ENCODE peak calls at places on chromosome 2, in four cellular contexts. A is suprapubic skin, O is ovary, Z is lower leg skin. T is an unnamed sample.

GRCh38 chr2:95029898-95030341 is 4.4 kb downstream of the MAL start:
- DNase-seq in A (no peak), O (no peak), Z (no peak), T (no peak)

GRCh38 chr2:201254331-201254730 is 6.0 kb upstream of the CASP8 start:
- DNase-seq in A (no peak), O (no peak), Z (no peak), T (no peak)

GRCh38 chr2:203591642-203592041 is 56.5 kb upstream of the RAPH1 start:
- DNase-seq in A (no peak), O (no peak), Z (no peak), T (no peak)

GRCh38 chr2:29053680-29054400 is 20.5 kb downstream of the PCARE start:
- DNase-seq in A (no peak), O (peak), Z (no peak), T (no peak)

GRCh38 chr2:19474128-19474527 is 115.7 kb upstream of the OSR1 start:
- DNase-seq in A (peak), O (no peak), Z (no peak), T (no peak)

GRCh38 chr2:143901185-143901842 is 618.6 kb downstream of the ZEB2 start:
- DNase-seq in A (no peak), O (no peak), Z (no peak), T (no peak)

GRCh38 chr2:10319892-10320574 is 17.3 kb downstream of the HPCAL1 start:
- DNase-seq in A (no peak), O (no peak), Z (no peak), T (no peak)

GRCh38 chr2:235521844-235522243 is 28.0 kb downstream of the AGAP1 start:
- DNase-seq in A (no peak), O (no peak), Z (no peak), T (no peak)

GRCh38 chr2:128438586-128438985 is 119.9 kb upstream of the HS6ST1 start:
- DNase-seq in A (peak), O (no peak), Z (peak), T (peak)

GRCh38 chr2:239548491-239548890 is 147.7 kb upstream of the HDAC4 start:
- DNase-seq in A (no peak), O (no peak), Z (no peak), T (no peak)

GRCh38 chr2:103284750-103285149 is 522.9 kb downstream of the TMEM182 start:
- DNase-seq in A (no peak), O (no peak), Z (no peak), T (no peak)

GRCh38 chr2:130391058-130391871 is 35.4 kb downstream of the PTPN18 start:
- DNase-seq in A (peak), O (peak), Z (peak), T (peak)

GRCh38 chr2:86752934-86753333 is 32.8 kb downstream of the RMND5A start:
- DNase-seq in A (no peak), O (no peak), Z (no peak), T (no peak)

GRCh38 chr2:169694113-169694893 is at the start of the genes CFAP210 and PHOSPHO2:
- DNase-seq in A (peak), O (peak), Z (peak), T (peak)

GRCh38 chr2:95272299-95272751 is 1.9 kb upstream of the PROM2 start:
- DNase-seq in A (peak), O (peak), Z (peak), T (no peak)

GRCh38 chr2:53695586-53695985 is 72.0 kb upstream of the CHAC2 start:
- DNase-seq in A (no peak), O (no peak), Z (no peak), T (no peak)

GRCh38 chr2:237156131-237156856 is 70.6 kb downstream of the COPS8 start:
- DNase-seq in A (peak), O (peak), Z (peak), T (peak)

GRCh38 chr2:62740221-62740620 is 34.7 kb downstream of the EHBP1 start:
- DNase-seq in A (no peak), O (no peak), Z (no peak), T (no peak)

GRCh38 chr2:43184339-43184895 is 42.0 kb downstream of the ZFP36L2 start:
- DNase-seq in A (no peak), O (no peak), Z (no peak), T (no peak)

GRCh38 chr2:172427256-172427989 is at the start of gene ITGA6:
- DNase-seq in A (peak), O (peak), Z (peak), T (peak)

GRCh38 chr2:36696533-36696932 is at the start of gene VIT:
- DNase-seq in A (no peak), O (no peak), Z (no peak), T (no peak)

GRCh38 chr2:36697424-36698066 is 1.0 kb downstream of the VIT start:
- DNase-seq in A (no peak), O (no peak), Z (no peak), T (no peak)

GRCh38 chr2:36693825-36694224 is 2.7 kb upstream of the VIT start:
- DNase-seq in A (no peak), O (no peak), Z (peak), T (no peak)

GRCh38 chr2:36698978-36699377 is 2.5 kb downstream of the VIT start:
- DNase-seq in A (no peak), O (no peak), Z (peak), T (no peak)

GRCh38 chr2:36695746-36696415 is 626 bp upstream of the VIT start:
- DNase-seq in A (no peak), O (no peak), Z (no peak), T (no peak)
- TF ChIP-seq CTCF in A (peak), O (no peak), Z (no peak), T (peak)

DNA sequence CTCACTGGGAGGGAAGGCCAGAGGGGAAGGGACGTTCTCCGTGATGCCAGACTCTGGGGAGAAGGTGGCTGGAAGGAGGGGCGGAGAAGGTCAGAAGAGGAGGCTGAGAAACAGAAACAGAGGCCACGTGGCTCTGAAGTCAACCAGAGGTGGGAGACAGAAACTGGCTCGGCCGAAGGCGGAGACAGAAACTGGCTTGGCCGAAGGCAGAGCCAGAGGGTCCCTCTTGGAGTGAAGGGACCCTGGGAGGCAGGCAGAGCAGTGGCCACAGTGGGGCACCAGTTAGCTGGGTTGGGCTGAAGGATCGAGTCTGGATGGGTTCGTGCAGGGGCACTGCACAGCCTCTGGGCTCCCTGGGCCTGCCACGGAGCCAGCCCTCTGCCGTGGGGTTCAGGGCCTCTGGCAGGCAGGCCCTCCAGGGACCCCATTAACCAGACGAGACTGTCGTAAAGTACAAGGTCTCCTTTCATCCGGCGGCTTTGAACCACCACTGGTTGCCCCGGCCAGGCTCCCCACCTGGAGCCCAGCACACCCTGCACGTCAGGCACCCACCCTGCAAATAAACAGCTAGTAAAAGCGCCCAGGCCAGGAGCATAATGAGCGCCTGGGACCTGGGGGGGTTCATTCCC is 218.8 kb downstream of the DYSF start:
- DNase-seq in A (no peak), O (no peak), Z (peak), T (peak)
- TF ChIP-seq CTCF in A (no peak), O (no peak), Z (no peak), T (peak)

GRCh38 chr2:105517814-105518705 is 119.2 kb upstream of the FHL2 start:
- DNase-seq in A (no peak), O (peak), Z (no peak), T (no peak)

GRCh38 chr2:105521616-105522015 is 122.8 kb upstream of the FHL2 start:
- DNase-seq in A (no peak), O (no peak), Z (no peak), T (no peak)

GRCh38 chr2:105519516-105519915 is 120.7 kb upstream of the FHL2 start:
- DNase-seq in A (no peak), O (no peak), Z (no peak), T (no peak)

GRCh38 chr2:105521176-105521575 is 122.3 kb upstream of the FHL2 start:
- DNase-seq in A (no peak), O (no peak), Z (no peak), T (no peak)

GRCh38 chr2:105518897-105519296 is 120.0 kb upstream of the FHL2 start:
- DNase-seq in A (no peak), O (no peak), Z (no peak), T (no peak)
- TF ChIP-seq CTCF in A (no peak), O (no peak), Z (no peak), T (no peak)

GRCh38 chr2:134398300-134398699 is 144.4 kb downstream of the MGAT5 start:
- DNase-seq in A (no peak), O (no peak), Z (no peak), T (no peak)
- TF ChIP-seq CTCF in A (no peak), O (no peak), Z (no peak), T (no peak)

GRCh38 chr2:104518256-104518655 is 335.7 kb upstream of the POU3F3 start:
- DNase-seq in A (no peak), O (no peak), Z (no peak), T (no peak)

GRCh38 chr2:104523921-104524320 is 330.0 kb upstream of the POU3F3 start:
- DNase-seq in A (no peak), O (no peak), Z (no peak), T (no peak)

GRCh38 chr2:104521247-104521646 is 332.7 kb upstream of the POU3F3 start:
- DNase-seq in A (no peak), O (no peak), Z (no peak), T (no peak)
- TF ChIP-seq CTCF in A (no peak), O (no peak), Z (no peak), T (no peak)

DNA sequence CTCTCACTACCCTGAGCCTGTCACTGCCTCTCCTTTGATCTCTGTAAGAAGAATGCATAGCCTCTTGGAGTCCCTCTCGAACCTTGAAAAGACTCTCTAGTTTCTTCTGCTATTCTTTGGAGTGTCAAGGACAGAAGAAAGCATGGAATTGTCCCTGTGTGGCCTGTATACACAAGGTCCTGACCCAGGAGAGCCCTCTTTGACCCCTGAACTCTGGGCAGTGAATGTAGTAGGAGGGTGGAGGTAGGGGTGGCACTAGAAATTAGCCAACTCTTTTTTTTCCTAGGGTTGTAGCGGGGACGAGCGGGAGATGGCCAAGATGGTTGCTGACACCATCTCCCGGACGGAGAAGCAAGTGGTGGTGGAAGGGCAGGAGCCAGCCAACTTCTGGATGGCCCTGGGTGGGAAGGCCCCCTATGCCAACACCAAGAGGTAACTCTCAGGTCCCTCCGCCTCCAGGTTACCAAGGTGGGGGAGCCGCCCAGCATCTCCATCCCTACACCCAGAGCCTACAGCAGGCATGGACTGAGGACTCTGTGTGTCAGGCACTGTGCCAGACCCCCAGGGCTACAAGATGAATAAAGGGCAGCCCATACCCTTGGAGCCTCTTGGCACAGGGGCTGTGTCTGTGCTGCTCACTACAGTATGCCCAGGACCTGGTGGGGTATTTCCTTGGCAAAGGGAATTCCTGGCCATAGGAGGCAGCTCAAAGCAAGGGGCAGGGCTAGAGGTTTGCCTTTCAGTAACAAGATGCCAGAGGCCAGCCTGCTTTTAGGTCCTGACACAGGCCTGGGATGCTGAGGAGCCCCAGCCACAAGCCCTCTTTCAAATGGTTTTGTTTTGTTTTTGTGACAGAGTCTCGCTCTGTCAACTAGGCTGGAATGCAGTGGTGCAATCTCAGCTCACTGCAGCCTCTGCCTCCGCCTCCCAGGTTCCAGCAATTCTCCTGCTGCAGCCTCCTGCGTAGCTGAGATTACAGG is 16.4 kb downstream of the VIL1 start:
- DNase-seq in A (peak), O (no peak), Z (peak), T (no peak)
- TF ChIP-seq CTCF in A (no peak), O (no peak), Z (no peak), T (no peak)

GRCh38 chr2:150677561-150677960 is 190.1 kb upstream of the RND3 start:
- DNase-seq in A (no peak), O (no peak), Z (no peak), T (no peak)

GRCh38 chr2:150674283-150674682 is 186.8 kb upstream of the RND3 start:
- DNase-seq in A (no peak), O (no peak), Z (no peak), T (no peak)

GRCh38 chr2:150675807-150676206 is 188.3 kb upstream of the RND3 start:
- DNase-seq in A (no peak), O (no peak), Z (no peak), T (no peak)

GRCh38 chr2:150679456-150680120 is 192.1 kb upstream of the RND3 start:
- DNase-seq in A (no peak), O (no peak), Z (no peak), T (no peak)

DNA sequence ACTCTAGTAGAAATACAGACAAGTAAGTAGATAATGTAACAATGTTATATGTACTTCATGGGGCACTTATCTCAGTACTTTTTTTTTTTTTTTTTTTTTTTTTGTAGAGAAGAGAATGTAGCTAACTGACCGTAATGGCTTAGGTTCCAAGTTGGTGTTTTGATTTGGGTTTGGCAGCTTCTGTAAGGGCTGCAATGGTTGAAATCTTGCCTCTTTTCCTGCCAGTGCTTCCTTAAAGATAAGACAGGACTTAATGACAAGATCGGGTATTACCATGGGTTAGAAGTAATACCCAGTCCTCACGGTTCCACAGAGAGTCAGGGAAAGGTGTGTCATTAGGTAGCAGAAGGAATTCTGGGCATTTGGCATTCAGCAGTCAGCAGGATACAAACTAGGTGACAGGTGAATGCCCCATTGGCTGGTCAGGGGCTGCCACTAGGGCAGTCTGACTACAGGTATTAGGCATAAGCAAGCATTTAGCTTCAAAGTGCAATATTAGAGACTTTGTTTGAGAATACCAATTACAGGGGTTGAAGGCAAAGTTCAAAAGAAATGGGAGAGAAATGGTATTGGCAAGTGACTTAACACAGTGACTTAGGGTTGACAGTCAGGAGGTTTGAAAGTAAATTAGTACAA is 189.4 kb upstream of the RND3 start:
- DNase-seq in A (no peak), O (no peak), Z (no peak), T (no peak)
- TF ChIP-seq CTCF in A (no peak), O (no peak), Z (no peak), T (no peak)

GRCh38 chr2:73111300-73112025 is 1.3 kb downstream of the RAB11FIP5 start:
- DNase-seq in A (no peak), O (peak), Z (peak), T (no peak)

GRCh38 chr2:73112026-73112912 is 479 bp downstream of the RAB11FIP5 start:
- DNase-seq in A (no peak), O (no peak), Z (no peak), T (no peak)

GRCh38 chr2:73114273-73114867 is 1.6 kb upstream of the RAB11FIP5 start:
- DNase-seq in A (no peak), O (no peak), Z (peak), T (no peak)

GRCh38 chr2:73113634-73113958 is 848 bp upstream of the RAB11FIP5 start:
- DNase-seq in A (no peak), O (no peak), Z (no peak), T (no peak)

GRCh38 chr2:73112913-73113633 is at the start of gene RAB11FIP5:
- DNase-seq in A (peak), O (peak), Z (peak), T (peak)
- TF ChIP-seq CTCF in A (no peak), O (no peak), Z (no peak), T (peak)

DNA sequence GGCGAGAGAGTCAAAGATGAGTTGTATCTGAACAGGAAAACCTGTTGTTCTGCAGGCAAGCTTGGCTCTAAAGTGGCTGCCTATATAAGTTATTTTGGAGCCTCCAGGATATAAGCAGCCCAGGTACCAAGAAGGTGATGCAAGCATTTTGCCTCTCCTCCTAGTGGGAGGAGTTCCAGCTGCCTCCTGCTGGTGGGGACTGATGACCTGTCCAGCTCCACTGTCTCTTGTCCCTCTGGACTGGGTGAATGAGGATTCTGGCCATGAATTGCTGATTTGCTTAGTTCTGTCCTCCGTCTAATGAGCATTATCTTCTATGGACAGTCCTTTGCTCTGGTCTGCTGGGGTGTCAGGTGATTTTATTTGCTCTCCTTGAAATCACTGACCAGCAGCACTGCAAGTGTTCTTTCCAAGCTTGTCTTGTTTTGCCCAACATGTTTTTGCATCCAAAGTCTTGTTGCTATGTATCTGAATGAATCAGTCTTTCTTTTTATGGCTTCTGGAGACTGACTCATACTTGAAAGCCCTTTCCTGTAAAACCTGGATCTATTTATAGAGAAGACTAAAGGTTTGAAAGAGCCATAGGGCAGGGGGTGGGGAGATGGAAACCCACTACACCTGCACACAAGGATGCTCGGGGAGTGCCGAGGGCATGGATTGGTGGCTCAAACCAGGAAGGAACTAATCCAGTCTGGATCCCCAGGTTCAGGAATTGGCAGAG is 40.6 kb upstream of the EFHD1 start:
- DNase-seq in A (no peak), O (no peak), Z (no peak), T (no peak)
- TF ChIP-seq CTCF in A (no peak), O (no peak), Z (no peak), T (no peak)

GRCh38 chr2:159574246-159574645 is 42.1 kb downstream of the BAZ2B start:
- DNase-seq in A (no peak), O (no peak), Z (no peak), T (no peak)

GRCh38 chr2:159571540-159572260 is 44.6 kb downstream of the BAZ2B start:
- DNase-seq in A (no peak), O (no peak), Z (no peak), T (no peak)

GRCh38 chr2:159573846-159574245 is 42.5 kb downstream of the BAZ2B start:
- DNase-seq in A (no peak), O (no peak), Z (no peak), T (no peak)

GRCh38 chr2:159572459-159572858 is 43.9 kb downstream of the BAZ2B start:
- DNase-seq in A (no peak), O (no peak), Z (no peak), T (no peak)

DNA sequence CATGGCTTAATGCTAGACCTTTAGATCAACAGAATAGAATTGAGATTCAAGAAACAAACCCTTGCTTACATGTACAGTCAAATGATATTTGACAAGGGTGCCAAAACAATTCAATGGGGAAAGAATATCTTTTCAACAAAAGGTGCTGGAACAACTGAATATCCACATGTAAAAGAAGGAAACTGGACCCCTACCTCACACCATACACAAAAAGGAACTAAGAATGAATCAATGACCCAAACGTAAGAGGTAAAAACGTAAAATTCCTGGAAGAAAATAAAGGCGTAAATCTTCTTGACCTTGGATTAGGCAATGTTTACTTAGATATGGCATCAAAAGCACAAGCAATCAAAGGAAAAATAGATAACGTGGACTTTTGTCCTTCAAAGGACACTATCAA is 43.1 kb downstream of the BAZ2B start:
- DNase-seq in A (no peak), O (no peak), Z (no peak), T (no peak)
- TF ChIP-seq CTCF in A (no peak), O (no peak), Z (no peak), T (no peak)

T was measured in type B pancreatic cell.